ENCODE peak calls at places on chromosomes 3 and 15, in four cellular contexts. U is HepG2, L is K562, C is H1. Y is an unnamed sample.

GRCh38 chr3:106249159-106249558 is 380.3 kb upstream of the CBLB start:
- DNase-seq in U (no peak), L (no peak), C (no peak), Y (no peak)

GRCh38 chr3:193452338-193452737 is 73.8 kb upstream of the ATP13A5 start:
- DNase-seq in U (no peak), L (no peak), C (no peak), Y (no peak)

GRCh38 chr3:106457278-106458210 is 588.7 kb upstream of the CBLB start:
- DNase-seq in U (no peak), L (peak; percentile 6), C (no peak), Y (peak; percentile 29)

GRCh38 chr3:195546130-195546560 is 3.0 kb upstream of the PPP1R2 start:
- DNase-seq in U (peak; percentile 62), L (no peak), C (no peak), Y (peak; percentile 60)

GRCh38 chr3:158313344-158313927 is 203.5 kb downstream of the RSRC1 start:
- DNase-seq in U (peak; percentile 31), L (peak; percentile 17), C (no peak), Y (peak; percentile 8)

GRCh38 chr3:143634991-143635390 is 213.3 kb downstream of the SLC9A9 start:
- DNase-seq in U (no peak), L (no peak), C (no peak), Y (no peak)

GRCh38 chr15:29695486-29696167 is 126.6 kb downstream of the TJP1 start:
- DNase-seq in U (peak; percentile 37), L (peak; percentile 42), C (no peak), Y (no peak)

GRCh38 chr3:77256584-77257488 is 216.9 kb downstream of the ROBO2 start:
- DNase-seq in U (no peak), L (no peak), C (no peak), Y (no peak)

GRCh38 chr15:100783760-100784492 is 95.7 kb upstream of the ALDH1A3 start:
- DNase-seq in U (no peak), L (no peak), C (peak; percentile 35), Y (no peak)

GRCh38 chr3:98568402-98568801 is 25.0 kb downstream of the CPOX start:
- DNase-seq in U (no peak), L (no peak), C (no peak), Y (no peak)

GRCh38 chr3:33201195-33201594 is 17.4 kb downstream of the SUSD5 start:
- DNase-seq in U (no peak), L (no peak), C (no peak), Y (no peak)

GRCh38 chr3:66385066-66385465 is 115.8 kb downstream of the LRIG1 start:
- DNase-seq in U (no peak), L (no peak), C (no peak), Y (no peak)

GRCh38 chr3:57597973-57598351 is 818 bp upstream of the ARF4 start:
- DNase-seq in U (no peak), L (no peak), C (no peak), Y (no peak)

GRCh38 chr15:40776537-40777141 is 6.9 kb downstream of the C15orf62 start:
- DNase-seq in U (no peak), L (no peak), C (no peak), Y (no peak)

GRCh38 chr15:92907229-92907628 is 7.1 kb downstream of the CHD2 start:
- DNase-seq in U (no peak), L (no peak), C (no peak), Y (no peak)

GRCh38 chr3:149771652-149772271 is 19.5 kb upstream of the COMMD2 start:
- DNase-seq in U (peak; percentile 25), L (peak; percentile 55), C (peak; percentile 79), Y (peak; percentile 43)

GRCh38 chr3:89522168-89522567 is 414.7 kb downstream of the EPHA3 start:
- DNase-seq in U (no peak), L (no peak), C (no peak), Y (no peak)

GRCh38 chr15:44034933-44035624 is 160.0 kb downstream of the FRMD5 start:
- DNase-seq in U (no peak), L (no peak), C (no peak), Y (no peak)

GRCh38 chr3:182905623-182906022 is 74.7 kb downstream of the DCUN1D1 start:
- DNase-seq in U (peak; percentile 12), L (no peak), C (no peak), Y (no peak)

GRCh38 chr3:152496716-152497115 is 228.0 kb downstream of the MBNL1 start:
- DNase-seq in U (no peak), L (no peak), C (no peak), Y (no peak)

GRCh38 chr3:159764211-159765024 is 224.2 kb upstream of the IL12A start:
- DNase-seq in U (no peak), L (no peak), C (peak; percentile 85), Y (peak; percentile 68)

GRCh38 chr15:50925281-50925680 is 16.8 kb downstream of the AP4E1 start:
- DNase-seq in U (no peak), L (no peak), C (no peak), Y (no peak)

GRCh38 chr3:134457331-134458125 is 28.3 kb downstream of the ANAPC13 start:
- DNase-seq in U (no peak), L (no peak), C (peak; percentile 31), Y (no peak)

GRCh38 chr3:88148651-88149050 is 1.1 kb upstream of the C3orf38 start:
- DNase-seq in U (no peak), L (no peak), C (no peak), Y (no peak)

GRCh38 chr15:69225355-69226027 is 65.1 kb downstream of the GLCE start:
- DNase-seq in U (peak; percentile 49), L (peak; percentile 9), C (no peak), Y (peak; percentile 14)

GRCh38 chr15:80480909-80481308 is 76.7 kb downstream of the ARNT2 start:
- DNase-seq in U (no peak), L (no peak), C (no peak), Y (no peak)

GRCh38 chr3:13174803-13175135 is 101.5 kb upstream of the IQSEC1 start:
- DNase-seq in U (no peak), L (no peak), C (no peak), Y (no peak)

GRCh38 chr3:13172644-13173013 is 99.4 kb upstream of the IQSEC1 start:
- DNase-seq in U (no peak), L (no peak), C (no peak), Y (no peak)

GRCh38 chr3:13173186-13173585 is 100.0 kb upstream of the IQSEC1 start:
- DNase-seq in U (no peak), L (no peak), C (no peak), Y (no peak)

GRCh38 chr3:13171704-13172643 is 98.7 kb upstream of the IQSEC1 start:
- DNase-seq in U (no peak), L (no peak), C (no peak), Y (no peak)

GRCh38 chr3:13174011-13174802 is 101.0 kb upstream of the IQSEC1 start:
- DNase-seq in U (no peak), L (no peak), C (no peak), Y (no peak)
- TF ChIP-seq MAX in U (no peak), L (no peak), C (no peak), Y (no peak)

GRCh38 chr3:128415773-128416577 is 50.7 kb downstream of the DNAJB8 start:
- DNase-seq in U (no peak), L (peak; percentile 87), C (no peak), Y (no peak)

GRCh38 chr3:128418900-128419299 is 47.8 kb downstream of the DNAJB8 start:
- DNase-seq in U (no peak), L (no peak), C (no peak), Y (no peak)

GRCh38 chr3:128415110-128415772 is 51.4 kb downstream of the DNAJB8 start:
- DNase-seq in U (no peak), L (peak; percentile 85), C (no peak), Y (no peak)

GRCh38 chr3:128419311-128419710 is 47.4 kb downstream of the DNAJB8 start:
- DNase-seq in U (no peak), L (no peak), C (no peak), Y (no peak)

GRCh38 chr3:128416578-128417150 is 50.0 kb downstream of the DNAJB8 start:
- DNase-seq in U (peak; percentile 78), L (peak; percentile 86), C (no peak), Y (peak; percentile 91)
- TF ChIP-seq RNF2 in U (no peak), L (peak; percentile 81), C (no peak), Y (no peak)

DNA sequence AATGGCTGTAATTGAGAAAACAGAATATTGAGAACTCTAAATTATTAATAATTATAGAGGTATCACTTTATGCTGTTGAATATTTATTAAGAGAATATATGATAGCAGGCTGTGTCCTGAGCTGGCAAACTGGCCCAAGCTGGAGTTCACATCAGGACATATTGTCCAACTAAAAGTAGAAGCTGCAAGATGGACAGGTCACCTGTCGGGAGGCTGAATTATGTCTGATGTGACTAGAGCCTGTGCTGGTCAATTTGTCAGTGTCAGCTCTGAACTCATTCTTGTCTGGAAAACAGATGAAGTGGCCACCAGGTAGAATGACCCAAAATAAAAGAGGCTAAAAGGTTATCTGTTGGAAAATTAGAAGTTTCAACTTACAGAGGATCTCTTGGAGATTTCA is 392.2 kb downstream of the LRTM1 start:
- DNase-seq in U (no peak), L (no peak), C (no peak), Y (no peak)
- TF ChIP-seq MAX in U (no peak), L (no peak), C (no peak), Y (no peak)

DNA sequence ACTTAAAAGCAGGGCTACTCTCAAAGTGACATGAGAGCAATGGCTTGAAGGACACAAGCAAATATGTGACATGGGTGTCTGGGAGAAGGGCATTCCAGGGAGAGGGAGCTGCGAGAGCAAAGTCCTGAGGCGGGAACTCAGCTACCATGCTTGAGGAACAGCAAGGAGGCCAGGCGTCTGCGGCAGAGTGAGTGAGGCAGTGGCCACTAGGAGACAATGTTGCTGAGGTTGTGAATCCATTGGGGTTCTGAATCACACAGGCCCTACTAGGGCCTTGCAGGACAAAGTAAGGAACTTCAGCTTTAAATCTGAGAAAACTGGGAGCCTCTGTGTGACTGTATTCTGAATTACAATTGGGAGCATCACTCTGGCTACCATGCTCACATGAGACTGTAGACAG is 94.1 kb upstream of the PRICKLE2 start:
- DNase-seq in U (no peak), L (no peak), C (no peak), Y (peak; percentile 31)
- TF ChIP-seq RNF2 in U (no peak), L (no peak), C (no peak), Y (no peak)

GRCh38 chr3:43796041-43796596 is 105.4 kb downstream of the ABHD5 start:
- DNase-seq in U (no peak), L (no peak), C (no peak), Y (no peak)
- TF ChIP-seq MAX in U (no peak), L (no peak), C (no peak), Y (no peak)